ENCODE peak calls at places on chromosomes 1 and 21, in nine cellular contexts. P is brain microvascular endothelial cell; J is CD8-positive, alpha-beta T cell; M is IMR-90; G is tibial artery; B is spleen; F is cardiac muscle cell; K is esophagus squamous epithelium; E is CD4-positive, alpha-beta memory T cell. R is an unnamed sample.

GRCh38 chr1:78441921-78442320 is 48.9 kb upstream of the PTGFR start:
- DNase-seq in P (peak; percentile 7), E (no peak), K (no peak), G (no peak), F (no peak), J (no peak), M (peak; percentile 27), B (no peak), R (no peak)

GRCh38 chr21:34887729-34888568 is 161.2 kb downstream of the RUNX1 start:
- DNase-seq in B (peak; percentile 95), G (peak; percentile 88), E (peak; percentile 94), P (peak; percentile 98), K (no peak), J (peak; percentile 72), F (peak; percentile 39), M (peak; percentile 99), R (peak; percentile 72)

GRCh38 chr1:234408757-234409156 is 35.5 kb downstream of the COA6 start:
- DNase-seq in K (no peak), B (no peak), E (peak; percentile 83), P (no peak), G (no peak), J (no peak), F (no peak), M (no peak), R (no peak)

GRCh38 chr21:28228624-28228995 is 764.1 kb downstream of the LTN1 start:
- DNase-seq in G (no peak), P (no peak), E (no peak), J (no peak), M (no peak), F (no peak), K (no peak), B (no peak), R (no peak)

GRCh38 chr1:201982082-201982922 is at the start of gene RNPEP:
- DNase-seq in G (peak; percentile 87), F (peak; percentile 81), P (peak; percentile 47), J (peak; percentile 64), B (peak; percentile 94), E (peak; percentile 60), K (no peak), M (peak; percentile 56), R (peak; percentile 59)

GRCh38 chr1:185561629-185562028 is 172.6 kb upstream of the HMCN1 start:
- DNase-seq in F (no peak), E (no peak), B (no peak), M (peak; percentile 33), G (no peak), P (peak; percentile 49), J (no peak), K (no peak), R (no peak)

GRCh38 chr1:88701275-88701674 is 17.2 kb downstream of the PKN2 start:
- DNase-seq in M (no peak), J (no peak), B (no peak), G (no peak), F (no peak), K (no peak), P (no peak), E (no peak), R (no peak)

GRCh38 chr1:31633117-31633516 is 11.6 kb downstream of the PEF1 start:
- DNase-seq in G (no peak), B (no peak), P (peak; percentile 38), E (peak; percentile 35), F (peak; percentile 28), M (no peak), K (no peak), J (no peak), R (no peak)

GRCh38 chr1:74180490-74180889 is 17.5 kb downstream of the LRRIQ3 start:
- DNase-seq in F (no peak), G (no peak), P (peak; percentile 18), B (no peak), M (peak; percentile 63), E (no peak), K (no peak), J (no peak), R (no peak)

GRCh38 chr21:26140185-26140584 is 30.4 kb downstream of the APP start:
- DNase-seq in E (no peak), P (peak; percentile 99), M (peak; percentile 99), J (no peak), B (no peak), K (no peak), G (peak; percentile 72), F (no peak), R (no peak)

GRCh38 chr21:21712761-21713558 is 714.8 kb downstream of the NCAM2 start:
- DNase-seq in E (no peak), J (no peak), P (no peak), M (peak; percentile 62), K (no peak), F (no peak), G (no peak), B (no peak), R (no peak)

GRCh38 chr1:181987334-181987870 is 74.1 kb downstream of the ZNF648 start:
- DNase-seq in G (no peak), K (no peak), E (no peak), J (no peak), P (no peak), B (no peak), M (no peak), F (no peak), R (no peak)

GRCh38 chr1:190029441-190029840 is 448.2 kb downstream of the BRINP3 start:
- DNase-seq in B (no peak), J (no peak), G (no peak), K (no peak), M (peak; percentile 22), E (no peak), F (no peak), P (no peak), R (no peak)

GRCh38 chr1:160161965-160162705 is 10.7 kb downstream of the ATP1A4 start:
- DNase-seq in E (no peak), J (no peak), K (no peak), G (no peak), F (peak; percentile 71), P (peak; percentile 17), M (peak; percentile 22), B (no peak), R (no peak)

GRCh38 chr1:51272916-51273315 is 36.8 kb downstream of the RNF11 start:
- DNase-seq in M (no peak), K (no peak), E (no peak), F (no peak), G (no peak), B (no peak), P (no peak), J (no peak), R (no peak)

GRCh38 chr1:101291562-101292035 is 54.8 kb downstream of the S1PR1 start:
- DNase-seq in J (no peak), G (no peak), M (peak; percentile 82), K (no peak), P (peak; percentile 85), B (no peak), F (peak; percentile 30), E (peak; percentile 68), R (no peak)

GRCh38 chr1:19651141-19651737 is 7.1 kb downstream of the NBL1 start:
- DNase-seq in E (peak; percentile 47), F (peak; percentile 70), G (peak; percentile 80), P (peak; percentile 43), J (peak; percentile 35), K (no peak), M (peak; percentile 47), B (no peak), R (no peak)

GRCh38 chr1:6547301-6547700 is 7.0 kb downstream of the NOL9 start:
- DNase-seq in F (no peak), G (no peak), M (peak; percentile 32), J (no peak), P (peak; percentile 27), B (no peak), E (no peak), K (no peak), R (no peak)

DNA sequence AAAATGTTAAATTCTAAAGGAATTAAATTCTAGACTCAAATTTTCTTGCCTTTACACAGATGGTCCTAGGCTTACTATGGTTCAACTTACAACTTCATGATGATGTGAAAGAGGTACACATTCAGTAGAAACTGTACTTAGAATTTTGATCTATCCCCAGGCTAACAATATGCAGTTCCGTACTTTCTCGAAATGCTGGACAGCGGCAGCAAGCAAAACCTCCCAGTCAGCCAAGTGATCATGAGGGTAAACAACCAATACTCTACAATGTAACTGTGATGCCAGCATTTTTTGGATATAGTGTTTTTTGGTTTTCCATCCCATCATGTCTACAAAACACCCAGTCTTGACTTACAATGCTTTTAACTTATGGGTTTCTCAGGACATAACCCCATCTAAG is 25.7 kb downstream of the VAV3 start:
- DNase-seq in P (no peak), F (peak; percentile 9), M (no peak), J (no peak), G (no peak), E (no peak), B (no peak), K (no peak), R (no peak)
- H3K4me3 ChIP-seq in P (no peak overlapping the region), F (no peak overlapping the region), M (no peak overlapping the region), J (no peak overlapping the region), G (no peak overlapping the region), E (no peak overlapping the region), B (no peak overlapping the region), K (no peak overlapping the region), R (no peak overlapping the region)

GRCh38 chr1:17371896-17372295 is at the start of gene PADI6:
- DNase-seq in B (no peak), K (no peak), G (no peak), J (no peak), F (no peak), M (no peak), E (no peak), P (no peak), R (no peak)
- H3K27ac ChIP-seq in B (no peak within 1 kb of the TSS), K (no peak within 1 kb of the TSS), G (no peak within 1 kb of the TSS), J (no peak within 1 kb of the TSS), F (no peak within 1 kb of the TSS), M (no peak within 1 kb of the TSS), E (no peak within 1 kb of the TSS), P (no peak within 1 kb of the TSS), R (no peak within 1 kb of the TSS)

DNA sequence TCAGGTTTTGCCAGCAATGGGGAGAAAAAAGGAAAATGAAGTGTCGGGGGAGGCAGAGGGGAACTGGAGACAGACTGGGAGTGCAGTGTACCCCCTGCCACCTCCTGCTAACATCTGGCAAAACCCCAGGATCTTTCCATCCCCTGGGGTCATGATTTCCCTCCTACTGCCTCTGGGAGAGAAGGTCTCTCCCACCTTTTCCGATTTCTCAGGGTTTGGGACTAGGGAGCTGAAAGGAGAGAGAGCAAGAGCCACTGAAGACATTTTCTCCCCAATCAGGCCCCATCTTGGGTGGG is 5.1 kb downstream of the FHL3 start:
- DNase-seq in G (no peak), E (no peak), B (no peak), F (no peak), M (no peak), P (no peak), K (no peak), J (no peak), R (no peak)
- H3K4me3 ChIP-seq in G (peak overlapping the region; percentile 0), E (no peak overlapping the region), B (no peak overlapping the region), F (no peak overlapping the region), M (no peak overlapping the region), P (peak overlapping the region; percentile 32), K (peak overlapping the region; percentile 38), J (no peak overlapping the region), R (no peak overlapping the region)

DNA sequence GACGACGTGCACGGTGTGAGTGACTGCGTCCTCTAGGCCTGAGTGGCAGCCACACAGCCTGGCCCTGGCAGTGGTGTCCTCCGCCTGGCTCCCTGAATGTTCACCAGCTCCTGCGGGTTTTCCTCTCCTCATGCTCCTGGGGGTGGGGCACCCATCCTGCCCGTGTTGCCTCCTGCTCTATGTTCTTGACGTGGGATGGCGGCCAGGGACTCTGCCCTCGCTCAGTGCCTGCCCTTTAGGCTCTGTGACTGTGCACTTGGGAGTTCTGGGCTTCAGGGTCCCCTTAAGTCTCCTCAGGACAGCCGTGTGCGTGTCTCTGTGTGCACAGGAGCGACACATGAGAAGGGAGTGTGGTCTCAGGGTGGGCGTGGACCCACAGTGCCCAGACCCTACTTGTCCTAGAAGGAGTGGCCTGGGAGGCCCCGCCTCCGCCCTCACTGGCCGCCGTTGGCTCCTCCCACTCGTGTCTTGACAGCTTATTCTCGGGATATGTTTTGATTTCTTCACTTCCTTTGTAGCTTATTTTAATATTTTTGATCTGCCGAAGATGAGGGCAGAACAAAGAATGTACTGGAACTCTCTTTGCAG is 3.6 kb downstream of the SKI start:
- DNase-seq in B (peak; percentile 89), P (peak; percentile 85), F (no peak), E (peak; percentile 91), M (peak; percentile 81), K (no peak), J (peak; percentile 77), G (peak; percentile 98), R (peak; percentile 82)
- H3K27ac ChIP-seq in B (peak overlapping the region; percentile 80), P (peak overlapping the region; percentile 54), F (peak overlapping the region; percentile 41), E (peak overlapping the region; percentile 84), M (peak overlapping the region; percentile 69), K (peak overlapping the region; percentile 82), J (peak overlapping the region; percentile 84), G (peak overlapping the region; percentile 90), R (peak overlapping the region; percentile 80)

R was measured in CD8-positive, alpha-beta memory T cell.